ENCODE peak calls at places on chromosomes 2 and 18, in five cellular contexts. One of them, this sample, is unnamed.

GRCh38 chr2:36963106-36963505 is 3.2 kb downstream of the STRN start:
- DNase-seq in NCI-H1048: no peak
- DNase-seq in naive thymus-derived CD4-positive, alpha-beta T cell: no peak
- DNase-seq in C1 segment of cervical spinal cord: no peak
- DNase-seq in foreskin melanocyte: no peak
- DNase-seq in this sample: peak; percentile 28

GRCh38 chr2:173075056-173075780 is 428 bp upstream of the MAP3K20 start:
- DNase-seq in NCI-H1048: no peak
- DNase-seq in naive thymus-derived CD4-positive, alpha-beta T cell: no peak
- DNase-seq in C1 segment of cervical spinal cord: peak; percentile 42
- DNase-seq in foreskin melanocyte: no peak
- DNase-seq in this sample: no peak

GRCh38 chr2:64937341-64938230 is 51.6 kb upstream of the SLC1A4 start:
- DNase-seq in NCI-H1048: no peak
- DNase-seq in naive thymus-derived CD4-positive, alpha-beta T cell: no peak
- DNase-seq in C1 segment of cervical spinal cord: no peak
- DNase-seq in foreskin melanocyte: no peak
- DNase-seq in this sample: no peak

GRCh38 chr2:215417400-215417951 is 18.4 kb downstream of the FN1 start:
- DNase-seq in NCI-H1048: no peak
- DNase-seq in naive thymus-derived CD4-positive, alpha-beta T cell: no peak
- DNase-seq in C1 segment of cervical spinal cord: no peak
- DNase-seq in foreskin melanocyte: no peak
- DNase-seq in this sample: no peak

GRCh38 chr2:115163572-115163971 is 721.1 kb downstream of the DPP10 start:
- DNase-seq in NCI-H1048: no peak
- DNase-seq in naive thymus-derived CD4-positive, alpha-beta T cell: no peak
- DNase-seq in C1 segment of cervical spinal cord: no peak
- DNase-seq in foreskin melanocyte: no peak
- DNase-seq in this sample: no peak

GRCh38 chr2:105184420-105184819 is 57.1 kb upstream of the GPR45 start:
- DNase-seq in NCI-H1048: no peak
- DNase-seq in naive thymus-derived CD4-positive, alpha-beta T cell: no peak
- DNase-seq in C1 segment of cervical spinal cord: no peak
- DNase-seq in foreskin melanocyte: no peak
- DNase-seq in this sample: no peak

GRCh38 chr18:23967321-23968089 is 47.0 kb upstream of the TTC39C start:
- DNase-seq in NCI-H1048: no peak
- DNase-seq in naive thymus-derived CD4-positive, alpha-beta T cell: no peak
- DNase-seq in C1 segment of cervical spinal cord: no peak
- DNase-seq in foreskin melanocyte: no peak
- DNase-seq in this sample: no peak

GRCh38 chr18:51753365-51754057 is 556.0 kb upstream of the MEX3C start:
- DNase-seq in NCI-H1048: no peak
- DNase-seq in naive thymus-derived CD4-positive, alpha-beta T cell: no peak
- DNase-seq in C1 segment of cervical spinal cord: no peak
- DNase-seq in foreskin melanocyte: no peak
- DNase-seq in this sample: no peak

GRCh38 chr2:54671875-54672586 is 51.4 kb upstream of the EML6 start:
- DNase-seq in NCI-H1048: no peak
- DNase-seq in naive thymus-derived CD4-positive, alpha-beta T cell: no peak
- DNase-seq in C1 segment of cervical spinal cord: no peak
- DNase-seq in foreskin melanocyte: no peak
- DNase-seq in this sample: no peak

GRCh38 chr2:190649798-190650390 is 1.0 kb downstream of the NAB1 start:
- DNase-seq in NCI-H1048: no peak
- DNase-seq in naive thymus-derived CD4-positive, alpha-beta T cell: no peak
- DNase-seq in C1 segment of cervical spinal cord: peak; percentile 69
- DNase-seq in foreskin melanocyte: no peak
- DNase-seq in this sample: no peak

GRCh38 chr2:85924522-85924921 is 35.7 kb upstream of the ST3GAL5 start:
- DNase-seq in NCI-H1048: no peak
- DNase-seq in naive thymus-derived CD4-positive, alpha-beta T cell: no peak
- DNase-seq in C1 segment of cervical spinal cord: peak; percentile 54
- DNase-seq in foreskin melanocyte: peak; percentile 94
- DNase-seq in this sample: no peak

GRCh38 chr2:117470311-117471095 is 344.0 kb upstream of the DDX18 start:
- DNase-seq in NCI-H1048: peak; percentile 25
- DNase-seq in naive thymus-derived CD4-positive, alpha-beta T cell: no peak
- DNase-seq in C1 segment of cervical spinal cord: no peak
- DNase-seq in foreskin melanocyte: peak; percentile 7
- DNase-seq in this sample: no peak

GRCh38 chr2:74576830-74577229 is 22.3 kb downstream of the DOK1 start:
- DNase-seq in NCI-H1048: no peak
- DNase-seq in naive thymus-derived CD4-positive, alpha-beta T cell: no peak
- DNase-seq in C1 segment of cervical spinal cord: no peak
- DNase-seq in foreskin melanocyte: no peak
- DNase-seq in this sample: no peak

GRCh38 chr18:24704921-24705620 is 244.6 kb downstream of the HRH4 start:
- DNase-seq in NCI-H1048: no peak
- DNase-seq in naive thymus-derived CD4-positive, alpha-beta T cell: no peak
- DNase-seq in C1 segment of cervical spinal cord: no peak
- DNase-seq in foreskin melanocyte: no peak
- DNase-seq in this sample: no peak

GRCh38 chr2:144472911-144473310 is 47.0 kb downstream of the ZEB2 start:
- DNase-seq in NCI-H1048: no peak
- DNase-seq in naive thymus-derived CD4-positive, alpha-beta T cell: no peak
- DNase-seq in C1 segment of cervical spinal cord: no peak
- DNase-seq in foreskin melanocyte: no peak
- DNase-seq in this sample: no peak

This sample was measured in keratinocyte.